ENCODE peak calls at places on chromosome 13, in nine cellular contexts. B is GM18507, U is glomerular endothelial cell, P is body of pancreas, O is GM12864, Q is AG08396, W is hypothalamus, K is MV-4-11, X is NCI-H748 treated with DMSO at 0.1 percent for 48 hours. G is an unnamed sample.

GRCh38 chr13:20182231-20182846 is 10.4 kb downstream of the GJB2 start:
- DNase-seq in B (peak; percentile 59), U (no peak), K (peak; percentile 61), Q (peak; percentile 85), W (no peak), O (peak; percentile 41), P (peak; percentile 38), X (peak; percentile 86), G (peak; percentile 72)

GRCh38 chr13:33219926-33220325 is 65.6 kb downstream of the STARD13 start:
- DNase-seq in K (no peak), P (no peak), W (no peak), U (no peak), X (no peak), B (no peak), O (no peak), Q (no peak), G (no peak)

GRCh38 chr13:79654520-79654919 is 173.6 kb downstream of the NDFIP2 start:
- DNase-seq in Q (no peak), K (no peak), U (no peak), W (no peak), P (no peak), B (no peak), O (no peak), X (no peak), G (no peak)

GRCh38 chr13:80109313-80109712 is 231.6 kb downstream of the SPRY2 start:
- DNase-seq in X (no peak), P (no peak), O (no peak), B (no peak), W (no peak), Q (no peak), U (no peak), K (no peak), G (no peak)

GRCh38 chr13:37492741-37493514 is 105.6 kb downstream of the POSTN start:
- DNase-seq in Q (no peak), P (no peak), W (no peak), U (no peak), K (no peak), X (no peak), B (no peak), O (no peak), G (no peak)

GRCh38 chr13:48775804-48776203 is 122.1 kb downstream of the CYSLTR2 start:
- DNase-seq in X (no peak), B (no peak), Q (peak; percentile 36), W (no peak), U (no peak), O (no peak), P (no peak), K (no peak), G (no peak)

GRCh38 chr13:52025475-52026245 is 1.2 kb downstream of the UTP14C start:
- DNase-seq in W (no peak), X (no peak), P (no peak), O (no peak), K (no peak), Q (no peak), U (no peak), B (no peak), G (no peak)

GRCh38 chr13:41549491-41549890 is 92.1 kb downstream of the RGCC start:
- DNase-seq in U (no peak), P (no peak), Q (no peak), O (no peak), X (no peak), K (no peak), B (no peak), W (no peak), G (no peak)

GRCh38 chr13:108102771-108103170 is 112.6 kb downstream of the LIG4 start:
- DNase-seq in Q (no peak), W (no peak), B (no peak), K (no peak), P (no peak), U (no peak), O (no peak), X (no peak), G (no peak)

GRCh38 chr13:50646070-50646469 is 197.4 kb downstream of the DLEU7 start:
- DNase-seq in Q (no peak), W (no peak), X (no peak), U (no peak), K (no peak), B (no peak), P (no peak), O (no peak), G (no peak)

GRCh38 chr13:114202581-114202980 is 23.5 kb downstream of the CFAP97D2 start:
- DNase-seq in O (no peak), K (no peak), U (no peak), X (no peak), Q (no peak), W (no peak), B (no peak), P (no peak), G (no peak)

GRCh38 chr13:47175172-47175806 is 278.4 kb upstream of the HTR2A start:
- DNase-seq in O (no peak), B (no peak), U (no peak), W (no peak), K (peak; percentile 72), P (no peak), X (no peak), Q (peak; percentile 25), G (no peak)

GRCh38 chr13:77918391-77919261 is at the start of gene EDNRB:
- DNase-seq in Q (peak; percentile 53), B (no peak), P (peak; percentile 29), K (no peak), U (no peak), X (no peak), W (peak; percentile 19), O (no peak), G (peak; percentile 56)

GRCh38 chr13:113069861-113070805 is 35.5 kb upstream of the F7 start:
- DNase-seq in B (no peak), O (no peak), W (no peak), P (no peak), K (no peak), X (no peak), U (no peak), Q (no peak), G (no peak)

GRCh38 chr13:98576963-98577822 is at the start of gene STK24:
- DNase-seq in U (no peak), O (no peak), P (peak; percentile 72), K (peak; percentile 55), X (peak; percentile 40), B (peak; percentile 61), Q (peak; percentile 93), W (peak; percentile 65), G (peak; percentile 72)

G was measured in adrenal gland.